ENCODE peak calls at places on chromosomes 2 and 18, in six cellular contexts. One of them, this sample, is unnamed.

GRCh38 chr2:43005211-43005974 is 213.0 kb upstream of the HAAO start:
- DNase-seq in iPS-NIHi11: peak
- DNase-seq in GM10248: no peak
- DNase-seq in A172: no peak
- DNase-seq in CD8-positive, alpha-beta memory T cell: no peak
- DNase-seq in kidney glomerular epithelial cell: peak
- DNase-seq in this sample: peak

GRCh38 chr2:190359896-190360376 is 16.5 kb downstream of the INPP1 start:
- DNase-seq in GM10248: peak
- DNase-seq in kidney glomerular epithelial cell: peak
- DNase-seq in CD8-positive, alpha-beta memory T cell: peak
- DNase-seq in A172: peak
- DNase-seq in iPS-NIHi11: no peak
- DNase-seq in this sample: peak

GRCh38 chr18:22348521-22349316 is 69.0 kb downstream of the CTAGE1 start:
- DNase-seq in CD8-positive, alpha-beta memory T cell: no peak
- DNase-seq in kidney glomerular epithelial cell: no peak
- DNase-seq in A172: peak
- DNase-seq in GM10248: no peak
- DNase-seq in iPS-NIHi11: peak
- DNase-seq in this sample: peak

GRCh38 chr2:176595986-176596385 is 326.7 kb downstream of the MTX2 start:
- DNase-seq in kidney glomerular epithelial cell: no peak
- DNase-seq in GM10248: no peak
- DNase-seq in iPS-NIHi11: no peak
- DNase-seq in A172: no peak
- DNase-seq in CD8-positive, alpha-beta memory T cell: no peak
- DNase-seq in this sample: no peak

GRCh38 chr2:174605687-174606086 is 8.1 kb upstream of the WIPF1 start:
- DNase-seq in iPS-NIHi11: no peak
- DNase-seq in CD8-positive, alpha-beta memory T cell: no peak
- DNase-seq in A172: no peak
- DNase-seq in kidney glomerular epithelial cell: peak
- DNase-seq in GM10248: no peak
- DNase-seq in this sample: no peak

GRCh38 chr2:150107816-150108215 is 379.7 kb downstream of the RND3 start:
- DNase-seq in iPS-NIHi11: no peak
- DNase-seq in CD8-positive, alpha-beta memory T cell: no peak
- DNase-seq in kidney glomerular epithelial cell: no peak
- DNase-seq in GM10248: no peak
- DNase-seq in A172: no peak
- DNase-seq in this sample: no peak

GRCh38 chr2:144515694-144516416 is 4.1 kb downstream of the ZEB2 start:
- DNase-seq in GM10248: no peak
- DNase-seq in kidney glomerular epithelial cell: peak
- DNase-seq in iPS-NIHi11: peak
- DNase-seq in A172: peak
- DNase-seq in CD8-positive, alpha-beta memory T cell: peak
- DNase-seq in this sample: no peak

GRCh38 chr18:60411715-60412114 is 39.1 kb upstream of the MC4R start:
- DNase-seq in iPS-NIHi11: peak
- DNase-seq in CD8-positive, alpha-beta memory T cell: no peak
- DNase-seq in GM10248: no peak
- DNase-seq in kidney glomerular epithelial cell: no peak
- DNase-seq in A172: peak
- DNase-seq in this sample: no peak